ENCODE peak calls at places on chromosomes 12 and 14, in four cellular contexts. L is neural progenitor cell, S is fibroblast of pulmonary artery, P is fibroblast of lung. W is an unnamed sample.

GRCh38 chr12:75960086-75960910 is 71.3 kb downstream of the PHLDA1 start:
- DNase-seq in L (no peak), S (no peak), P (no peak), W (no peak)

GRCh38 chr14:104092931-104093365 is 7.4 kb downstream of the ASPG start:
- DNase-seq in L (no peak), S (no peak), P (no peak), W (no peak)

GRCh38 chr14:30143617-30144016 is 216.0 kb upstream of the PRKD1 start:
- DNase-seq in L (no peak), S (peak; percentile 18), P (peak; percentile 52), W (no peak)

GRCh38 chr14:63904724-63905123 is 51.9 kb downstream of the SYNE2 start:
- DNase-seq in L (no peak), S (no peak), P (no peak), W (no peak)

GRCh38 chr12:124739953-124740561 is 123.6 kb downstream of the SCARB1 start:
- DNase-seq in L (no peak), S (no peak), P (peak; percentile 65), W (no peak)

GRCh38 chr14:85414142-85414541 is 115.8 kb upstream of the FLRT2 start:
- DNase-seq in L (no peak), S (peak; percentile 35), P (no peak), W (no peak)

GRCh38 chr12:119115296-119115905 is 63.3 kb upstream of the HSPB8 start:
- DNase-seq in L (peak; percentile 76), S (peak; percentile 61), P (peak; percentile 18), W (no peak)

GRCh38 chr12:77049767-77050353 is 15.5 kb downstream of the E2F7 start:
- DNase-seq in L (peak; percentile 63), S (peak; percentile 81), P (peak; percentile 66), W (no peak)

GRCh38 chr12:14317362-14318146 is 47.9 kb upstream of the ATF7IP start:
- DNase-seq in L (no peak), S (no peak), P (no peak), W (no peak)

GRCh38 chr12:117494833-117495714 is 133.6 kb upstream of the NOS1 start:
- DNase-seq in L (peak; percentile 13), S (no peak), P (no peak), W (no peak)

GRCh38 chr12:28497889-28498411 is 307.7 kb downstream of the CCDC91 start:
- DNase-seq in L (no peak), S (peak; percentile 22), P (peak; percentile 65), W (no peak)

GRCh38 chr12:86660488-86661171 is 404.4 kb upstream of the MGAT4C start:
- DNase-seq in L (no peak), S (peak; percentile 49), P (peak; percentile 67), W (peak; percentile 42)

GRCh38 chr14:32382704-32383103 is 53.6 kb downstream of the AKAP6 start:
- DNase-seq in L (peak; percentile 64), S (peak; percentile 41), P (no peak), W (no peak)

GRCh38 chr12:42255221-42255874 is 17.3 kb upstream of the YAF2 start:
- DNase-seq in L (no peak), S (no peak), P (no peak), W (no peak)

GRCh38 chr14:24881496-24881895 is 168.5 kb downstream of the STXBP6 start:
- DNase-seq in L (no peak), S (no peak), P (no peak), W (no peak)

GRCh38 chr14:24888532-24888931 is 161.4 kb downstream of the STXBP6 start:
- DNase-seq in L (no peak), S (no peak), P (no peak), W (no peak)

GRCh38 chr14:24887623-24888304 is 162.2 kb downstream of the STXBP6 start:
- DNase-seq in L (no peak), S (no peak), P (peak; percentile 80), W (peak; percentile 39)

GRCh38 chr14:24883571-24883970 is 166.4 kb downstream of the STXBP6 start:
- DNase-seq in L (no peak), S (peak; percentile 23), P (no peak), W (no peak)

GRCh38 chr14:24885410-24885913 is 164.5 kb downstream of the STXBP6 start:
- DNase-seq in L (no peak), S (no peak), P (no peak), W (no peak)
- H3K4me3 ChIP-seq in L (no peak overlapping the region), S (no peak overlapping the region), P (no peak overlapping the region), W (no peak overlapping the region)

GRCh38 chr14:69673578-69674305 is 62.3 kb downstream of the SUSD6 start:
- DNase-seq in L (no peak), S (no peak), P (no peak), W (no peak)
- TF ChIP-seq CTCF in L (no peak), S (no peak), P (no peak), W (no peak)

GRCh38 chr14:35305633-35306032 is 13.5 kb downstream of the PSMA6 start:
- DNase-seq in L (no peak), S (no peak), P (no peak), W (no peak)
- H3K4me3 ChIP-seq in L (no peak overlapping the region), S (no peak overlapping the region), P (no peak overlapping the region), W (no peak overlapping the region)

GRCh38 chr12:39003541-39004160 is 98.3 kb upstream of the CPNE8 start:
- DNase-seq in L (no peak), S (no peak), P (no peak), W (no peak)
- TF ChIP-seq CTCF in L (no peak), S (no peak), P (no peak), W (no peak)

GRCh38 chr12:66799548-66799947 is 120.7 kb upstream of the GRIP1 start:
- DNase-seq in L (no peak), S (no peak), P (no peak), W (no peak)

GRCh38 chr12:66803972-66804371 is 125.1 kb upstream of the GRIP1 start:
- DNase-seq in L (peak; percentile 86), S (no peak), P (peak; percentile 30), W (no peak)

GRCh38 chr12:66804555-66804954 is 125.7 kb upstream of the GRIP1 start:
- DNase-seq in L (peak; percentile 41), S (no peak), P (no peak), W (no peak)
- H3K4me3 ChIP-seq in L (peak overlapping the region; percentile 32), S (no peak overlapping the region), P (no peak overlapping the region), W (no peak overlapping the region)

GRCh38 chr12:69985656-69986055 is 160.6 kb downstream of the MYRFL start:
- DNase-seq in L (peak; percentile 20), S (no peak), P (no peak), W (no peak)
- TF ChIP-seq CTCF in L (peak; percentile 40), S (peak; percentile 10), P (peak; percentile 25), W (peak; percentile 42)

DNA sequence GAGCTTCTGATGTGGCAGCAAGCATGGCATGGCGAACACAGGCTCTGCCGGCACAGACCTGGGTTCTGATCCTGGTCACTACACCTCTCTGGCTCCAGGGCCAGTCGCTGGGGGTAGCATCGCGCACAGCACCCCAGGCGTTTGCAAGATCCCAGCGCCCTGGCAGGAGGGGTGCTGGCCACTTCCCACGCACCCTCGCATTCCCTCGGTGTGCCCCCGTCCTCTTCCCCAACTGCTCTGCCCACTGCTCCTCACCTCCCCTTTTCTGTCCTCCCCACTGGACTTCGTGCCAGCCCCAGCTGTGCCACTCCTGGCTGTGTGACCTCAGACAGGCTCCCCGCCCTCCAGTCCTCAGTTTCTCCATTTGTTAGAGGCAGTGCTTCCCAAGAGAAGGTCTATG is 2.8 kb downstream of the CDK2AP1 start:
- DNase-seq in L (no peak), S (no peak), P (no peak), W (no peak)
- H3K4me3 ChIP-seq in L (peak overlapping the region; percentile 88), S (peak overlapping the region; percentile 80), P (peak overlapping the region; percentile 2), W (no peak overlapping the region)

GRCh38 chr14:91837076-91837475 is 30.3 kb downstream of the TC2N start:
- DNase-seq in L (no peak), S (no peak), P (no peak), W (no peak)

GRCh38 chr14:91839754-91840153 is 27.6 kb downstream of the TC2N start:
- DNase-seq in L (no peak), S (no peak), P (no peak), W (no peak)

GRCh38 chr14:91835197-91835919 is 32.0 kb downstream of the TC2N start:
- DNase-seq in L (no peak), S (no peak), P (no peak), W (no peak)

GRCh38 chr14:91834571-91834970 is 32.8 kb downstream of the TC2N start:
- DNase-seq in L (peak; percentile 14), S (no peak), P (no peak), W (no peak)

DNA sequence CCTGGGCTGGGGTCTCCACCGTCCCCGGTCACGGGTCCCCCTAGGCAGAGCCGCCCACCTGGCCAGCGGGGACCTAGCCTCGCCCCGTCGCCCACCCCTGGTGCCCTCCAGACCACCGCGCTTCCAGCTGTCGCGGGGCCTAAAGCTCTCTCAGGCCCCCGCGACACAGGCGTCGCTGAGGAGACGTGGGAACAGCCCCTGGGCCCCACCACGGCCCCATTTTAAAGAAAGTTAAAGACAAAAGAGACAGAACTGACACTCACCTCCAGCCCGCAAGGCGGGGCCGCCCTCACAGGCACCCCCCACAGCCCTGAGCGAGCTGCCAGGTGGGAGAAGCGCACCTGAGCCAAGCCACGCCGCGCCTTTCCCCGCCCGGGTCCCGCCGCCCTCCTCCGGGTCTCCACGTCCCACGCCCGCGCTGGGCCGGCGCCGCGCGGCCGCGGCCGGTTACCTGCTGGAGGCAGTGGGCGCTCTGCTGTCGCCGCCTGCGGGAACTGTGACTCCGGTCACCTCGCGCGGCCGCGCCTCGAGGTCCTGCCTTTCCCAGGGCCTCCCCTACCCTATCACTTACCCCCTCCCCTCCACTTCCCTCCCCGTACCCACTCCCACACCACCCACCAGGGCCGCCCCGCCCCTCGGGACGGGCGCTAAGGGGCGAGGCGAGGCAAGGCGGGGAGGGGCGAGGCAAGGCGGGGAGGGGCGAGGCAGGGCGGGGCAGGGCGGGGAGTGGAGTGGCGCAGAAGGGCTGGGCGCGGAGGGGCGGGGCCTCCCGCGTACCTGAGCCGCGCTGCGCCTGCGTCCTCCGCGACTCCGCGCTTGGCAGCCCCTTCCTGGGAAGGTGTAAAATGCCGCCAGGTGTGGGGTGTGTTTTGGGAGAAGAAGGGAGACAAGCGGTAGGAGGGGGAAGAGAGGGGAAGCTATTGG is 31.2 kb downstream of the TC2N start:
- DNase-seq in L (peak; percentile 89), S (no peak), P (no peak), W (no peak)
- TF ChIP-seq CTCF in L (peak; percentile 9), S (no peak), P (no peak), W (no peak)

W was measured in kidney epithelial cell.